ENCODE peak calls at places on chromosomes 2 and 18, in four cellular contexts. Z is mammary epithelial cell, O is endodermal cell, R is fibroblast of pulmonary artery. J is an unnamed sample.

GRCh38 chr2:155026646-155027045 is 328.2 kb downstream of the KCNJ3 start:
- DNase-seq in O (no peak), R (no peak), Z (no peak), J (no peak)

GRCh38 chr2:223888251-223888650 is 50.9 kb upstream of the AP1S3 start:
- DNase-seq in R (no peak), O (no peak), Z (no peak), J (no peak)

GRCh38 chr18:79964330-79965118 is at the start of gene HSBP1L1:
- DNase-seq in O (peak), Z (peak), R (peak), J (peak)

GRCh38 chr2:219408101-219409030 is 9.8 kb upstream of the DES start:
- DNase-seq in R (no peak), Z (no peak), O (no peak), J (no peak)

GRCh38 chr2:186135697-186136096 is 350.4 kb upstream of the ZC3H15 start:
- DNase-seq in Z (peak), O (no peak), R (peak), J (peak)

GRCh38 chr2:227812001-227812400 is 1.6 kb upstream of the CCL20 start:
- DNase-seq in O (no peak), R (no peak), Z (no peak), J (no peak)

GRCh38 chr2:17208511-17208910 is 309.7 kb downstream of the RAD51AP2 start:
- DNase-seq in Z (peak), O (no peak), R (peak), J (peak)

GRCh38 chr18:61882296-61883004 is 10.4 kb downstream of the RNF152 start:
- DNase-seq in O (no peak), Z (peak), R (no peak), J (no peak)

GRCh38 chr2:183610724-183611123 is 486.5 kb downstream of the NUP35 start:
- DNase-seq in O (peak), R (no peak), Z (no peak), J (no peak)

GRCh38 chr18:58213931-58214431 is 170.0 kb downstream of the NEDD4L start:
- DNase-seq in Z (peak), R (no peak), O (no peak), J (no peak)

GRCh38 chr18:2222270-2223185 is 348.8 kb downstream of the METTL4 start:
- DNase-seq in R (peak), Z (peak), O (no peak), J (peak)

GRCh38 chr18:48059363-48060109 is 129.1 kb upstream of the SMAD2 start:
- DNase-seq in R (no peak), Z (no peak), O (peak), J (no peak)

GRCh38 chr18:3107740-3108151 is 94.8 kb upstream of the LPIN2 start:
- DNase-seq in Z (no peak), R (no peak), O (no peak), J (no peak)

GRCh38 chr2:95073856-95074662 is 47.5 kb downstream of the MRPS5 start:
- DNase-seq in R (no peak), Z (no peak), O (peak), J (no peak)

GRCh38 chr18:23964282-23965238 is 50.0 kb upstream of the TTC39C start:
- DNase-seq in Z (no peak), R (no peak), O (no peak), J (peak)

GRCh38 chr2:235358981-235359471 is 134.8 kb upstream of the AGAP1 start:
- DNase-seq in R (no peak), Z (peak), O (no peak), J (peak)

GRCh38 chr2:20110876-20111275 is 59.4 kb upstream of the LAPTM4A start:
- DNase-seq in O (no peak), R (no peak), Z (no peak), J (no peak)

GRCh38 chr2:10196275-10196892 is 73.8 kb downstream of the RRM2 start:
- DNase-seq in R (peak), Z (no peak), O (no peak), J (no peak)

GRCh38 chr18:10049721-10050120 is 135.9 kb downstream of the VAPA start:
- DNase-seq in Z (no peak), R (peak), O (no peak), J (no peak)

GRCh38 chr2:102337012-102337411 is 18.6 kb upstream of the IL18R1 start:
- DNase-seq in O (no peak), Z (no peak), R (peak), J (peak)

GRCh38 chr2:117571590-117572349 is 242.7 kb upstream of the DDX18 start:
- DNase-seq in R (no peak), Z (no peak), O (no peak), J (no peak)

GRCh38 chr2:240820607-240821428 is 799 bp upstream of the KIF1A start:
- DNase-seq in Z (no peak), R (no peak), O (peak), J (no peak)

GRCh38 chr18:22560797-22561196 is 143.1 kb upstream of the CTAGE1 start:
- DNase-seq in R (no peak), O (no peak), Z (no peak), J (no peak)

GRCh38 chr2:57432528-57432927 is 614.1 kb upstream of the VRK2 start:
- DNase-seq in O (no peak), R (no peak), Z (no peak), J (no peak)

GRCh38 chr2:231673348-231673770 is 35.0 kb upstream of the PTMA start:
- DNase-seq in O (peak), Z (no peak), R (peak), J (peak)

GRCh38 chr2:196606516-196606915 is 33.0 kb upstream of the CCDC150 start:
- DNase-seq in R (peak), Z (no peak), O (no peak), J (no peak)

GRCh38 chr2:196598846-196599245 is 40.7 kb upstream of the CCDC150 start:
- DNase-seq in R (no peak), O (no peak), Z (no peak), J (no peak)

GRCh38 chr2:196598412-196598811 is 41.1 kb upstream of the CCDC150 start:
- DNase-seq in Z (no peak), O (no peak), R (no peak), J (no peak)

GRCh38 chr2:196597531-196597930 is 42.0 kb upstream of the CCDC150 start:
- DNase-seq in O (no peak), R (no peak), Z (no peak), J (no peak)

DNA sequence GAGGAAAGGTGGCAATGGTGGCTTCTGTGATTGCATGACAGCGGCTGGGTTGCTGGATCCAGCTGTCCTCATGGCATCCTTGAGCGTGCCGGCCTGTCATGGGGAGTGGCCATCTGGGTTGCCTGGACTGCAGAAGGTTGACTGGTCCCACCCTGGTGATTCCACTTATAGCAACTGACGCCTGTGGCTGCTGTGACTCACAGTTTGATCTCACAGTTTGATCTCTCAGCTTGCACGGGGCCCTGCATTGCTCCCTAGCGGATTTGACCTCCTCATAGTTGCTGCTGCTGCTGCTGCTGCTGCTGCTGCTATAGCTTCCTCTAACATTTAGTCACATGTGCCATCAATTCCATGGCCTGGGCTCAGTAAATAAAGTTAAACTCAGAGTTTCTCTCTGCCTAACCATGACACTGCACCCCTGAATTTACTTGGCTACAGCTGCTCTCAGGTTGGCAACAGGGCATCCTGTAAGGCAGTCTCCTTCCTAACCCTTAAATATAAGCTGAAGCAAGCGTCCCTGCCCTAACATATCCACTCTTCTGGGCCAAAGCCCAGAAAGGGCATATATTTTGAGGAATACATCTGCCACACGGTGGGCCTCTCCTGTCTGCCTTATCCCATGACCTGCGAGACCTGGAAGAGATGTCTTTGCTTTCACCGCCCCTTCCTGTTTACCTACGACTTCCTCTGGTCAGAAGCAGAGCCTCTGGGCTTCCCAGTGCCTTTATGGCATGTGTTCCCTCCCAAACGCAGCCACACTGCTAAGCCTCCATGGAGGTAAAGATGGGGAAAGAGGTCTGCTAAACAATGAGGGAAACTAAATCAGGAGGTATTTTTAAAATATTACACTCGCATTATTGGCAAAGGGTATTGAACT is 37.8 kb upstream of the CCDC150 start:
- DNase-seq in Z (peak), R (peak), O (peak), J (peak)
- TF ChIP-seq CTCF in Z (no peak), R (no peak), O (no peak), J (no peak)

GRCh38 chr2:197254776-197255521 is 55.6 kb downstream of the ANKRD44 start:
- DNase-seq in O (no peak), R (no peak), Z (no peak), J (no peak)
- H3K4me3 ChIP-seq in O (no peak), R (no peak), Z (no peak), J (no peak)

DNA sequence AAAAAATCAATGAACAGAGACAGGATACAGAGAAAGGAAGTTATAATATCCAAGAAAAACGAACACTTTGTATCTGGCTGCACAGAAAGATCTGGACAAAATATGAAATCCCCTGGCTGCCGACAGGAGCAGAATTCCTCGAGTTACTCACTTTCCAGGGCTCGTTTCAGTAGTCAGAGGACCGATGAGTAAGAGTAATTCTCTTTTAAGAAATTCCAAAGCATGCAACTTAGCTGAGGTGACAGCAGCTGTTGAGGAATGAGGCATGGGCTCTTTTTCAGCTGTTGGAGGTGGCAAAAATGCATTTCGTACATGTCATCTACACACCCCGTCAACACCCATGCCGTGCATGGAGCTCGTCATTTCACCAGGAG is 210.7 kb upstream of the SMIM21 start:
- DNase-seq in O (no peak), R (peak), Z (peak), J (no peak)
- TF ChIP-seq CTCF in O (no peak), R (peak), Z (no peak), J (no peak)

GRCh38 chr2:55490554-55490953 is 29.0 kb upstream of the CFAP36 start:
- DNase-seq in Z (peak), R (peak), O (peak), J (peak)

GRCh38 chr2:55498582-55498981 is 20.9 kb upstream of the CFAP36 start:
- DNase-seq in O (no peak), Z (no peak), R (no peak), J (no peak)

GRCh38 chr2:55487686-55488085 is 31.8 kb upstream of the CFAP36 start:
- DNase-seq in R (no peak), O (no peak), Z (no peak), J (no peak)

GRCh38 chr2:55489467-55490062 is 30.0 kb upstream of the CFAP36 start:
- DNase-seq in R (no peak), O (no peak), Z (peak), J (peak)

GRCh38 chr2:55493220-55493619 is 26.3 kb upstream of the CFAP36 start:
- DNase-seq in Z (peak), R (no peak), O (no peak), J (peak)
- H3K4me3 ChIP-seq in Z (no peak), R (no peak), O (no peak), J (no peak)